ENCODE peak calls at places on chromosomes 1 and 21, in nine cellular contexts. V, C, G, T, R, L, S, Q and Z are unnamed samples.

GRCh38 chr1:51044199-51044598 is 57.8 kb upstream of the C1orf185 start:
- DNase-seq in V (no peak), C (no peak), G (no peak), T (peak), R (no peak), L (no peak), S (no peak), Q (peak), Z (no peak)

GRCh38 chr1:19596065-19596718 is 47.9 kb upstream of the NBL1 start:
- DNase-seq in V (no peak), C (peak), G (no peak), T (peak), R (no peak), L (no peak), S (no peak), Q (no peak), Z (no peak)

GRCh38 chr1:23585321-23586022 is 26.2 kb upstream of the ID3 start:
- DNase-seq in V (no peak), C (no peak), G (no peak), T (no peak), R (no peak), L (peak), S (peak), Q (peak), Z (no peak)

GRCh38 chr1:24725209-24725651 is 20.0 kb upstream of the CLIC4 start:
- DNase-seq in V (no peak), C (no peak), G (peak), T (no peak), R (no peak), L (peak), S (no peak), Q (peak), Z (no peak)

GRCh38 chr1:172938676-172939075 is 112.1 kb downstream of the TNFSF18 start:
- DNase-seq in V (no peak), C (no peak), G (no peak), T (no peak), R (no peak), L (no peak), S (no peak), Q (peak), Z (no peak)

GRCh38 chr1:99546432-99547416 is 99.2 kb upstream of the PALMD start:
- DNase-seq in V (no peak), C (peak), G (no peak), T (peak), R (no peak), L (peak), S (no peak), Q (peak), Z (no peak)

GRCh38 chr1:81304187-81304586 is 496.5 kb upstream of the ADGRL2 start:
- DNase-seq in V (no peak), C (no peak), G (no peak), T (no peak), R (no peak), L (peak), S (no peak), Q (peak), Z (no peak)

GRCh38 chr21:16620921-16621320 is 891.1 kb downstream of the USP25 start:
- DNase-seq in V (no peak), C (no peak), G (no peak), T (no peak), R (no peak), L (no peak), S (no peak), Q (no peak), Z (no peak)

GRCh38 chr1:111515291-111516007 is 12.0 kb upstream of the ADORA3 start:
- DNase-seq in V (no peak), C (no peak), G (no peak), T (no peak), R (no peak), L (peak), S (peak), Q (peak), Z (peak)

GRCh38 chr1:157403203-157403602 is 149.1 kb downstream of the FCRL5 start:
- DNase-seq in V (no peak), C (peak), G (no peak), T (peak), R (no peak), L (peak), S (no peak), Q (peak), Z (no peak)

GRCh38 chr21:36917487-36918158 is 48.8 kb downstream of the HLCS start:
- DNase-seq in V (no peak), C (no peak), G (no peak), T (peak), R (peak), L (peak), S (no peak), Q (peak), Z (no peak)

GRCh38 chr1:6401673-6402072 is 8.1 kb upstream of the ACOT7 start:
- DNase-seq in V (no peak), C (no peak), G (no peak), T (no peak), R (no peak), L (no peak), S (no peak), Q (no peak), Z (no peak)

GRCh38 chr1:53622531-53622930 is 116.4 kb downstream of the GLIS1 start:
- DNase-seq in V (no peak), C (no peak), G (peak), T (no peak), R (no peak), L (no peak), S (no peak), Q (no peak), Z (no peak)

GRCh38 chr1:39819091-39819812 is 30.6 kb upstream of the BMP8B start:
- DNase-seq in V (no peak), C (peak), G (no peak), T (no peak), R (no peak), L (no peak), S (no peak), Q (no peak), Z (no peak)